ENCODE peak calls at places on chromosomes 7 and 10, in four cellular contexts. M is NCI-H1092; Y is activated CD4-positive, alpha-beta T cell treated with anti-CD3 and anti-CD28 coated beads for 48 hours; C is NCI-H345. D is an unnamed sample.

GRCh38 chr7:155533827-155534690 is 12.3 kb downstream of the CNPY1 start:
- DNase-seq in M (peak; percentile 74), Y (peak; percentile 60), C (peak; percentile 34), D (no peak)

GRCh38 chr10:7310076-7310475 is 100.8 kb downstream of the SFMBT2 start:
- DNase-seq in M (no peak), Y (no peak), C (no peak), D (no peak)

GRCh38 chr10:86178401-86179142 is 188.0 kb downstream of the GRID1 start:
- DNase-seq in M (no peak), Y (peak; percentile 14), C (no peak), D (no peak)

GRCh38 chr7:84913731-84914130 is 273.1 kb downstream of the SEMA3D start:
- DNase-seq in M (no peak), Y (no peak), C (no peak), D (no peak)

GRCh38 chr10:33290286-33291052 is 44.0 kb downstream of the NRP1 start:
- DNase-seq in M (no peak), Y (no peak), C (no peak), D (no peak)

GRCh38 chr7:70700935-70701425 is 431.0 kb upstream of the GALNT17 start:
- DNase-seq in M (no peak), Y (no peak), C (no peak), D (no peak)

GRCh38 chr7:39304683-39305405 is 261.4 kb upstream of the YAE1 start:
- DNase-seq in M (no peak), Y (no peak), C (no peak), D (no peak)

GRCh38 chr10:4196948-4197390 is 412.0 kb upstream of the KLF6 start:
- DNase-seq in M (no peak), Y (no peak), C (no peak), D (no peak)

GRCh38 chr10:12907651-12908050 is 93.9 kb downstream of the CCDC3 start:
- DNase-seq in M (no peak), Y (no peak), C (no peak), D (no peak)

D was measured in left lobe of liver.